ENCODE peak calls at places on chromosomes 16 and 17, in five cellular contexts. N is stimulated activated CD8-positive, alpha-beta memory T cell treated with anti-CD3 and anti-CD28 coated beads, Interleukin-12 subunit alpha, Interleukin-12 subunit beta, amount 100 ng/mL, for 4 hours; D is NCI-H1417; W is HTR-8/SVneo; F is nephron progenitor cell. I is an unnamed sample.

GRCh38 chr17:78986048-78986648 is 6.4 kb upstream of the LGALS3BP start:
- DNase-seq in N (no peak), D (no peak), W (no peak), F (no peak), I (no peak)

GRCh38 chr17:68452724-68453290 is 4.5 kb downstream of the WIPI1 start:
- DNase-seq in D (peak; percentile 3), N (no peak), F (no peak), W (no peak), I (no peak)

GRCh38 chr16:66188786-66189725 is 177.4 kb upstream of the CDH5 start:
- DNase-seq in N (no peak), D (no peak), W (no peak), F (no peak), I (no peak)

GRCh38 chr17:21379080-21379711 is 3.0 kb downstream of the KCNJ12 start:
- DNase-seq in F (no peak), W (no peak), N (no peak), D (peak; percentile 2), I (no peak)

GRCh38 chr17:17106716-17107115 is 64.5 kb downstream of the MPRIP start:
- DNase-seq in W (no peak), N (no peak), F (no peak), D (no peak), I (no peak)

GRCh38 chr17:75260679-75261335 is 599 bp downstream of the GGA3 start:
- DNase-seq in W (no peak), F (no peak), D (no peak), N (no peak), I (no peak)

GRCh38 chr16:88855736-88856121 is 1.0 kb downstream of the GALNS start:
- DNase-seq in N (no peak), D (no peak), W (no peak), F (no peak), I (no peak)

GRCh38 chr17:740240-741055 is 8.1 kb downstream of the TLCD3A start:
- DNase-seq in N (no peak), D (no peak), F (no peak), W (no peak), I (no peak)

GRCh38 chr16:4261557-4262172 is 11.2 kb downstream of the TFAP4 start:
- DNase-seq in D (no peak), W (peak; percentile 36), N (no peak), F (peak; percentile 84), I (peak; percentile 83)

GRCh38 chr17:7403043-7403901 is 625 bp downstream of the TMEM256 start:
- DNase-seq in F (peak; percentile 75), D (peak; percentile 82), W (peak; percentile 85), N (peak; percentile 9), I (peak; percentile 61)

GRCh38 chr17:50807014-50807413 is 28.4 kb upstream of the WFIKKN2 start:
- DNase-seq in N (no peak), D (no peak), W (no peak), F (no peak), I (no peak)

GRCh38 chr16:8905168-8905762 is 23.1 kb downstream of the LITAFD start:
- DNase-seq in D (peak; percentile 12), F (no peak), W (peak; percentile 33), N (no peak), I (peak; percentile 70)

GRCh38 chr17:20121359-20122235 is 112.4 kb downstream of the SPECC1 start:
- DNase-seq in W (peak; percentile 86), D (peak; percentile 13), N (peak; percentile 43), F (peak; percentile 78), I (peak; percentile 77)